ENCODE peak calls at places on chromosomes 11 and 22, in six cellular contexts. Y, V, X, C, E and I are unnamed samples.

GRCh38 chr11:19237813-19238212 is 2.9 kb downstream of the E2F8 start:
- DNase-seq in Y (no peak), V (no peak), X (no peak), C (no peak), E (peak), I (no peak)

GRCh38 chr22:38312261-38312800 is 4.9 kb downstream of the CSNK1E start:
- DNase-seq in Y (no peak), V (no peak), X (no peak), C (no peak), E (no peak), I (no peak)

GRCh38 chr11:70510106-70510505 is 111.8 kb downstream of the CTTN start:
- DNase-seq in Y (no peak), V (no peak), X (no peak), C (peak), E (no peak), I (no peak)

GRCh38 chr11:68993546-68993945 is 12.8 kb upstream of the MRGPRD start:
- DNase-seq in Y (no peak), V (peak), X (no peak), C (no peak), E (no peak), I (no peak)

GRCh38 chr22:19942886-19943664 is 1.5 kb upstream of the TXNRD2 start:
- DNase-seq in Y (no peak), V (no peak), X (no peak), C (peak), E (peak), I (peak)

GRCh38 chr11:74013141-74013540 is 4.3 kb upstream of the UCP3 start:
- DNase-seq in Y (no peak), V (no peak), X (no peak), C (no peak), E (no peak), I (no peak)

GRCh38 chr22:45787770-45788169 is 116.1 kb downstream of the ATXN10 start:
- DNase-seq in Y (no peak), V (no peak), X (no peak), C (no peak), E (no peak), I (no peak)

GRCh38 chr11:43419460-43419859 is 60.7 kb downstream of the TTC17 start:
- DNase-seq in Y (no peak), V (no peak), X (no peak), C (no peak), E (peak), I (peak)

GRCh38 chr22:46849101-46849500 is 86.7 kb downstream of the TBC1D22A start:
- DNase-seq in Y (no peak), V (no peak), X (no peak), C (no peak), E (no peak), I (no peak)

GRCh38 chr11:120756931-120757330 is 245.4 kb downstream of the GRIK4 start:
- DNase-seq in Y (no peak), V (no peak), X (no peak), C (no peak), E (peak), I (no peak)

GRCh38 chr11:47104337-47104950 is 72.2 kb downstream of the ARFGAP2 start:
- DNase-seq in Y (no peak), V (no peak), X (no peak), C (no peak), E (no peak), I (no peak)

GRCh38 chr11:61477126-61477525 is 31.4 kb upstream of the LRRC10B start:
- DNase-seq in Y (no peak), V (no peak), X (no peak), C (no peak), E (no peak), I (no peak)

GRCh38 chr11:118873804-118874203 is 9.9 kb upstream of the CXCR5 start:
- DNase-seq in Y (no peak), V (no peak), X (no peak), C (no peak), E (no peak), I (no peak)

GRCh38 chr11:107275632-107276031 is 182.0 kb downstream of the CWF19L2 start:
- DNase-seq in Y (no peak), V (no peak), X (no peak), C (no peak), E (no peak), I (no peak)

GRCh38 chr11:118996926-118997626 is 862 bp upstream of the CENATAC start:
- DNase-seq in Y (peak), V (no peak), X (no peak), C (no peak), E (peak), I (peak)

GRCh38 chr11:3002346-3002745 is 10.2 kb upstream of the NAP1L4 start:
- DNase-seq in Y (no peak), V (peak), X (no peak), C (no peak), E (no peak), I (no peak)

GRCh38 chr11:18749681-18750319 is 23.8 kb upstream of the IGSF22 start:
- DNase-seq in Y (no peak), V (peak), X (no peak), C (no peak), E (peak), I (peak)

GRCh38 chr11:1757861-1758610 is 5.7 kb downstream of the CTSD start:
- DNase-seq in Y (no peak), V (no peak), X (no peak), C (peak), E (no peak), I (peak)

GRCh38 chr11:63610604-63611394 is 3.4 kb downstream of the PLAAT3 start:
- DNase-seq in Y (no peak), V (no peak), X (no peak), C (no peak), E (no peak), I (peak)

GRCh38 chr22:47165338-47165931 is 403.0 kb downstream of the TBC1D22A start:
- DNase-seq in Y (no peak), V (peak), X (peak), C (peak), E (no peak), I (no peak)

GRCh38 chr11:16558499-16558898 is 179.9 kb upstream of the C11orf58 start:
- DNase-seq in Y (no peak), V (no peak), X (no peak), C (no peak), E (no peak), I (no peak)
- TF ChIP-seq POLR2A in Y (no peak), V (no peak), X (no peak), C (no peak), E (no peak), I (no peak)

DNA sequence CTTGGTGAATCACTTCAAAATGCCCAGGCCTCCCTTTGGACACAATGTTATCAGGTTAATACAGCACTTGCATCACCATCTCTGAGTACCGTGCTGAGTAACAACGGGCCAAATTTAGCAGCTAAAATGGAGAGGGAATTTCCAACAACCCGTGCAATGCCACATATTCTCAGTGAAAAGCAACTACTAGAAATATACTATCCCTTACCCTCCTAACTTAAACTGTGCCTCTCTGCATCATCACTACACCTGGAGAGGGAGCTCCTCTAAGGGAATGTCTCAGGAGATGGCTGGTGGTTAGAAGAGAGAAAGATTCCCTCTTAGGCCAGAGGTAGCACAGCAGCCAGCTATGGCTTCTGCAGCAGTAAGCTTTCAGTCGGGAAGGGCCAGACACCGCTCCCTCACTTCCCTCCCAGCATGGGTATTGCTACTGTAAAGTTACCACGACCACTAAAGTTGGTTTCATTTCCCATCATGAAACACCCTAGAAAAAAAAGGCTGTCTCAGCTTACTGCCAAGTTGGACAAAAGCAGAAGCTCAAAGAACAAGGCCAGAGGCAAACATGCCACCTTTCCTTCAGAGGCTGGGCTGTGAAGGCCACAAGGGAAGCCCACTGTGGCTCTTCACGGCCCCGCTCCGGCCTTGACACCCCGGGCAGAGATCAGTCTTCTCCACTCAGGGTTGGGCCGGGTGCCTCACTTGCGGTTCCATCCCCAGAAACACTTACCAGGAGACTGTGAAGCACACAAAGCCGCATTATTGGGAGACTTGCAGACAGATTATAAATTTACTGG is 3.9 kb downstream of the MAML2 start:
- DNase-seq in Y (peak), V (no peak), X (no peak), C (peak), E (peak), I (peak)
- H3K4me3 ChIP-seq in Y (peak), V (peak), X (peak), C (no peak), E (peak), I (no peak)

GRCh38 chr11:506950-507726 is at the start of gene RNH1:
- DNase-seq in Y (peak), V (peak), X (peak), C (peak), E (peak), I (peak)
- TF ChIP-seq POLR2A in Y (peak), V (no peak), X (peak), C (no peak), E (peak), I (peak)

GRCh38 chr22:35835998-35836691 is 118.5 kb downstream of the APOL5 start:
- DNase-seq in Y (no peak), V (no peak), X (no peak), C (no peak), E (peak), I (no peak)
- H3K4me3 ChIP-seq in Y (no peak), V (peak), X (peak), C (peak), E (peak), I (no peak)